ENCODE peak calls at places on chromosome 11, in four cellular contexts. U is endothelial cell of umbilical vein, N is spleen, B is transverse colon. Q is an unnamed sample.

GRCh38 chr11:77660947-77661346 is 23.4 kb upstream of the CLNS1A start:
- DNase-seq in U (no peak), B (no peak), N (no peak), Q (no peak)

GRCh38 chr11:77495526-77495925 is 21.6 kb upstream of the PAK1 start:
- DNase-seq in N (no peak), B (no peak), U (no peak), Q (no peak)

GRCh38 chr11:1460994-1461805 is 25.4 kb downstream of the MOB2 start:
- DNase-seq in U (no peak), B (peak; percentile 28), N (no peak), Q (no peak)

GRCh38 chr11:131999084-131999483 is 628.7 kb downstream of the NTM start:
- DNase-seq in U (no peak), B (no peak), N (no peak), Q (no peak)

GRCh38 chr11:76030286-76030685 is 176.0 kb downstream of the WNT11 start:
- DNase-seq in U (peak; percentile 96), B (no peak), N (no peak), Q (no peak)

GRCh38 chr11:126384449-126385070 is 29.1 kb downstream of the ST3GAL4 start:
- DNase-seq in N (peak; percentile 71), U (no peak), B (peak; percentile 64), Q (no peak)

GRCh38 chr11:131910491-131911387 is 540.3 kb downstream of the NTM start:
- DNase-seq in N (peak; percentile 59), U (peak; percentile 43), B (no peak), Q (no peak)

GRCh38 chr11:72569966-72570892 is 104.0 kb downstream of the PDE2A start:
- DNase-seq in N (no peak), B (no peak), U (no peak), Q (peak; percentile 40)

GRCh38 chr11:119181677-119182412 is 3.4 kb upstream of the NHERF4 start:
- DNase-seq in B (no peak), U (no peak), N (no peak), Q (no peak)

GRCh38 chr11:10488121-10488580 is 33.1 kb downstream of the AMPD3 start:
- DNase-seq in N (no peak), U (no peak), B (peak; percentile 50), Q (no peak)

GRCh38 chr11:134780486-134781155 is 368.6 kb upstream of the B3GAT1 start:
- DNase-seq in B (no peak), N (no peak), U (no peak), Q (no peak)

GRCh38 chr11:87290304-87290922 is 252.7 kb downstream of the TMEM135 start:
- DNase-seq in N (no peak), U (peak; percentile 75), B (no peak), Q (no peak)

GRCh38 chr11:57779275-57779674 is 17.7 kb downstream of the CTNND1 start:
- DNase-seq in N (no peak), U (peak; percentile 71), B (no peak), Q (peak; percentile 69)

GRCh38 chr11:12303431-12304149 is 73.8 kb upstream of the PARVA start:
- DNase-seq in B (no peak), N (no peak), U (no peak), Q (no peak)

DNA sequence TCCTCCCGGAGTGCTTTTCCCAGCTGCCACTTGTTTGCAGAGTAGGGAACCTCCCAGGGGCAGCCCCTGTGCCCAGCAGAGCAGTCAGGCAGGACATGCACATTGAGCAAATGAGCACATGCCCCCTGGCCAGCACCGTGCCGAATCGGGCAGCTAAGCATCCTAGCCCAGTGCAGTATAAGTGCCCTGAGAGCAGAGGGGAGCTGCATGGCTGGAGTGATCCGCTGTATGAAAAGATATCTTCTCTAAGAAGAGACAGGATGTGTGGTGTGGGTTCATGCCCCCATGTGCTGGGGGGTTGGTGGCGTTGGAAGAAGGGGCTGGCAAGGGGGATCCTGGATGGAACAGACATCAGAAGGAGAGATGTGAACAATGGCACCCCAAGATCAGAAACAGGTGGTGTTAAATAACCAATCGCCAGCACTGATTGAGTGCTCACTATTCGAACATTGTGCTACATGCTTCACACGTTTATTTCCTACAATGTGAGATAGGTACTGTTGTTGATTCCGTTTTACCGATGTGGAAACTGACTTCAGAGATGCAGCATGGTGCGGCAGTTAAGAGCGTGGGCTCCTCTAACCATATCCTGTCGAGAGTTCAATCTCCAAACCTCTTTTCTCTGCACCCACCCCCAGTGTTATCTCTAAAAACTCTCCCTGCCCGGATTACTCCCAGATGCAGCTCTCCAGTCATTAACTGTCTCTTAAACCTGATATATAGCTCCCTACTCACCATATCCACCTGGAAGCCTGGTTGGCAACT is 1.3 kb downstream of the AIP start:
- DNase-seq in B (peak; percentile 11), U (no peak), N (no peak), Q (no peak)
- TF ChIP-seq POLR2A in B (no peak), U (no peak), N (no peak), Q (no peak)

GRCh38 chr11:58788355-58789023 is 56.0 kb downstream of the GLYATL2 start:
- DNase-seq in N (no peak), B (peak; percentile 14), U (peak; percentile 42), Q (peak; percentile 55)

GRCh38 chr11:58786693-58787092 is 55.0 kb upstream of the GLYAT start:
- DNase-seq in N (no peak), B (no peak), U (no peak), Q (no peak)

GRCh38 chr11:58784995-58785394 is 53.3 kb upstream of the GLYAT start:
- DNase-seq in N (no peak), U (no peak), B (no peak), Q (no peak)

GRCh38 chr11:58782066-58782465 is 50.3 kb upstream of the GLYAT start:
- DNase-seq in B (no peak), U (no peak), N (no peak), Q (no peak)

GRCh38 chr11:58787903-58788302 is 56.2 kb upstream of the GLYAT start:
- DNase-seq in N (no peak), B (no peak), U (no peak), Q (no peak)
- H3K9me3 ChIP-seq in N (peaks cover 5% of the 10 kb centered on the region), B (no peaks in the 10 kb centered on the region), U (no peaks in the 10 kb centered on the region), Q (no peaks in the 10 kb centered on the region)

DNA sequence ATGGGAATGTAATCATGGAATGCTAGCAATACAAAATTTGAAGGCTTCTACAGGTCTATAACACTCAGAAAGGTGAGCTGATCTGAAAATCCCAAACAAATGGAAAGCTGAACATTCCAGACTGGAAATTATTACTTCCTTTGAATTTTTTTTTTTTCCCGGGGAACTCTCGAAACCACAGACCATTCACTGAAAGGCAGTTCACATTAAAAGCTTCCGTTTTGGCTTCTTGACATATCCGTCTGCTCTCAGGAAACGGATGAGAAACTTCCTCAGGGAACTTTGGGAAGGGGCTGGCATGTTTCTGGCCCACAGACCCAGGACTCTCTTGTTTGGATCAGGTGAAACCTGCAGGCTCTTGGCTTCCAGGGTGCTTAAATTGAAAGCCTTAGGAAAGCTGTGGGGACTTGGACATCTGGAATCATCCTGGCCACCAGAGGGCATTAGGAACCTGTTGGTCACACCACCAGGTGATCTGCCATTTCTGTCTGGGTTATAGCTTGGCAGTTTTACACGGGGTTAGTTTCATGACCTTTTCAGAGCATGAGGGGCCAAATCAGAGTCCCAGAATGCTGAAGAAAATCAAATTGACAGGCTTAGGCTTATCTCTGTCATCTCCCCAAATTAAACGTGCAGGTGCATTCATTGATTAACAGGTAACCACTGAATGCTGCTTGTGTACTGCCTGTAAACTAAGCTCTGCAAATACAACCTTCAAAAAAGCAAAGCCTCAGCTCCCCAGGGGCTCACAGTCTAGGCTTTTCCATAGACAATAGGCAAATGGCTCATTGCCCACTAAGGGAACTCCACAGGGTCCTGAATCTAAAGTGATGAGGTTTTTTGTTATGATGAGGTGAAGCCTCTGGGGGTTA is 22.7 kb upstream of the GRAMD1B start:
- DNase-seq in N (no peak), B (peak; percentile 79), U (peak; percentile 75), Q (peak; percentile 71)
- H3K4me3 ChIP-seq in N (no peak overlapping the region), B (no peak overlapping the region), U (peak overlapping the region; percentile 22), Q (no peak overlapping the region)

DNA sequence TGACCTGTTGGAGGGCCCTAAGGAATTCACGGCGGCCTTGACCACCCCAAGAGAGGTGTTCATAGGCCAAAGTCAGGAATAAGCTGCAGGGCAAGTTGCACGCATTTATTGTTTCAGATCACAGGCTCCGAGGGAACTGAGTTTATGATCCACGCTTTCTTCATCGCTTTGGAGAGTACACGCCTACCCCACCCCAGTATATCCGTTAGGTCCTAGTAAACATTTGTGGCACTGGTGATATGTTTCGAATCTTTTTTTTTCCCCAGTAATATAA is 816 bp downstream of the GANAB start:
- DNase-seq in N (no peak), B (no peak), U (no peak), Q (no peak)
- TF ChIP-seq POLR2A in N (no peak), B (no peak), U (no peak), Q (no peak)

GRCh38 chr11:55106391-55106790 is 155.6 kb upstream of the TRIM48 start:
- DNase-seq in B (no peak), U (no peak), N (no peak), Q (no peak)
- H3K9me3 ChIP-seq in B (peaks cover 32% of the 10 kb centered on the region), U (peaks cover 3% of the 10 kb centered on the region), N (peaks cover 82% of the 10 kb centered on the region), Q (peaks cover 41% of the 10 kb centered on the region)